ENCODE peak calls at places on chromosomes 13 and 19, in eight cellular contexts. H is adrenal gland, Y is uterus, I is endodermal cell, V is left ventricle myocardium inferior, S is IMR-90, Q is AG04450, R is AG10803. Z is an unnamed sample.
A peak's percentile ranks its signal among the peaks of the same experiment; 100 is the strongest.

GRCh38 chr19:42498387-42498786 is 29.9 kb downstream of the CEACAM1 start:
- DNase-seq in H (no peak), Y (no peak), I (no peak), V (no peak), S (no peak), Q (no peak), R (no peak), Z (no peak)

GRCh38 chr13:65825039-65825438 is 1405.1 kb downstream of the PCDH9 start:
- DNase-seq in H (no peak), Y (no peak), I (no peak), V (no peak), S (no peak), Q (no peak), R (no peak), Z (no peak)

GRCh38 chr19:17841810-17842662 is 5.7 kb downstream of the JAK3 start:
- DNase-seq in H (peak; percentile 77), Y (peak; percentile 76), I (peak; percentile 100), V (peak; percentile 72), S (peak; percentile 63), Q (no peak), R (peak; percentile 60), Z (no peak)

GRCh38 chr19:13042443-13043130 is 47.3 kb downstream of the NFIX start:
- DNase-seq in H (no peak), Y (no peak), I (no peak), V (no peak), S (peak; percentile 59), Q (no peak), R (peak; percentile 81), Z (no peak)

GRCh38 chr19:45153339-45154063 is 7.3 kb downstream of the NKPD1 start:
- DNase-seq in H (peak; percentile 67), Y (peak; percentile 42), I (peak; percentile 84), V (peak; percentile 46), S (peak; percentile 48), Q (no peak), R (peak; percentile 26), Z (no peak)

GRCh38 chr19:13363235-13363634 is 143.0 kb downstream of the CACNA1A start:
- DNase-seq in H (no peak), Y (no peak), I (no peak), V (no peak), S (no peak), Q (no peak), R (no peak), Z (no peak)

GRCh38 chr13:112012705-112013085 is 54.3 kb upstream of the SOX1 start:
- DNase-seq in H (no peak), Y (no peak), I (no peak), V (no peak), S (no peak), Q (no peak), R (no peak), Z (no peak)

GRCh38 chr19:13082192-13083007 is 20.3 kb downstream of the LYL1 start:
- DNase-seq in H (no peak), Y (peak; percentile 62), I (peak; percentile 85), V (no peak), S (peak; percentile 62), Q (no peak), R (peak; percentile 49), Z (no peak)

GRCh38 chr19:4889034-4889825 is 13.5 kb downstream of the ARRDC5 start:
- DNase-seq in H (no peak), Y (no peak), I (no peak), V (no peak), S (peak; percentile 83), Q (no peak), R (peak; percentile 46), Z (no peak)

GRCh38 chr13:30739646-30740642 is 4.6 kb downstream of the ALOX5AP start:
- DNase-seq in H (peak; percentile 22), Y (no peak), I (peak; percentile 73), V (no peak), S (peak; percentile 95), Q (peak; percentile 86), R (peak; percentile 55), Z (no peak)

GRCh38 chr13:113751491-113751890 is 7.5 kb upstream of the TMEM255B start:
- DNase-seq in H (no peak), Y (no peak), I (no peak), V (no peak), S (no peak), Q (no peak), R (no peak), Z (no peak)

GRCh38 chr19:1130801-1131717 is 27.3 kb downstream of the GPX4 start:
- DNase-seq in H (no peak), Y (no peak), I (no peak), V (no peak), S (no peak), Q (no peak), R (no peak), Z (no peak)

GRCh38 chr13:82566864-82567263 is 1315.4 kb downstream of the SLITRK1 start:
- DNase-seq in H (no peak), Y (no peak), I (no peak), V (no peak), S (no peak), Q (no peak), R (no peak), Z (no peak)

GRCh38 chr19:22545751-22546150 is 88.4 kb upstream of the ZNF492 start:
- DNase-seq in H (no peak), Y (peak; percentile 65), I (peak; percentile 80), V (peak; percentile 22), S (no peak), Q (no peak), R (no peak), Z (no peak)

GRCh38 chr13:90591260-90591926 is 756.1 kb upstream of the MIR17HG start:
- DNase-seq in H (no peak), Y (no peak), I (no peak), V (no peak), S (no peak), Q (no peak), R (no peak), Z (no peak)

GRCh38 chr13:98044301-98044700 is 90.8 kb downstream of the IPO5 start:
- DNase-seq in H (no peak), Y (no peak), I (peak; percentile 66), V (no peak), S (no peak), Q (no peak), R (no peak), Z (no peak)

GRCh38 chr19:4660181-4660791 is 9.9 kb downstream of the MYDGF start:
- DNase-seq in H (peak; percentile 32), Y (no peak), I (peak; percentile 92), V (no peak), S (no peak), Q (no peak), R (no peak), Z (no peak)

GRCh38 chr19:1435378-1435989 is 2.7 kb upstream of the RPS15 start:
- DNase-seq in H (no peak), Y (no peak), I (no peak), V (no peak), S (no peak), Q (no peak), R (no peak), Z (no peak)

GRCh38 chr19:8517551-8518442 is 3.8 kb upstream of the ZNF414 start:
- DNase-seq in H (peak; percentile 43), Y (no peak), I (no peak), V (no peak), S (no peak), Q (no peak), R (peak; percentile 84), Z (no peak)

GRCh38 chr13:99496322-99497142 is 4.7 kb upstream of the TM9SF2 start:
- DNase-seq in H (peak; percentile 77), Y (peak; percentile 65), I (no peak), V (peak; percentile 35), S (peak; percentile 15), Q (no peak), R (peak; percentile 91), Z (no peak)

DNA sequence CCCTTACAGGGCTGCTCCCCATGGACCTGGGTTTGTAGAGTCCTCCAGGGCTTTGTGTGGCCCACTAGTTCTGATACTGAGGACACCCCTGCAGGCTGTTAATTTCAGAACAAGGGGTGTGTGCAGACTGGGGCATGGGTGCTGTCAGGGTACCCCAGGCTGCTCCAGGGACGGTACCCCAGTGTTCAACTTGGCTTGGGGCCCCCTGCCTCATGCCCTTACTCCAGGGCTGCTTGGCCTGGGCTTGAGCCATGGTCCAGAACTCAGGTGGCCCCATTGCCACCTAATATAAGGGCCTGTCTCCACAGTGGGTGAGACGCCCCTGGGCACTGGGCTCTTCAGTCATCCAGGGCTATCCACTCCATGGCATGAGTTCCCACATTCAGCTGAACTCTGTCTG is 1417.6 kb downstream of the UQCRFS1 start:
- DNase-seq in H (no peak), Y (no peak), I (no peak), V (no peak), S (no peak), Q (no peak), R (no peak), Z (no peak)
- H3K4me3 ChIP-seq in H (no peak overlapping the region), Y (no peak overlapping the region), I (no peak overlapping the region), V (peak overlapping the region; percentile 89), S (no peak overlapping the region), Q (no peak overlapping the region), R (no peak overlapping the region), Z (peak overlapping the region; percentile 97)

GRCh38 chr19:10231624-10232228 is 595 bp upstream of the S1PR2 start:
- DNase-seq in H (no peak), Y (no peak), I (no peak), V (no peak), S (no peak), Q (no peak), R (no peak), Z (no peak)
- TF ChIP-seq CTCF in H (no peak), Y (no peak), I (no peak), V (no peak), S (no peak), Q (no peak), R (no peak), Z (no peak)

GRCh38 chr13:103510007-103510406 is 443.8 kb upstream of the SLC10A2 start:
- DNase-seq in H (no peak), Y (no peak), I (no peak), V (no peak), S (no peak), Q (no peak), R (no peak), Z (no peak)
- H3K4me3 ChIP-seq in H (no peak overlapping the region), Y (no peak overlapping the region), I (no peak overlapping the region), V (no peak overlapping the region), S (no peak overlapping the region), Q (no peak overlapping the region), R (no peak overlapping the region), Z (no peak overlapping the region)

DNA sequence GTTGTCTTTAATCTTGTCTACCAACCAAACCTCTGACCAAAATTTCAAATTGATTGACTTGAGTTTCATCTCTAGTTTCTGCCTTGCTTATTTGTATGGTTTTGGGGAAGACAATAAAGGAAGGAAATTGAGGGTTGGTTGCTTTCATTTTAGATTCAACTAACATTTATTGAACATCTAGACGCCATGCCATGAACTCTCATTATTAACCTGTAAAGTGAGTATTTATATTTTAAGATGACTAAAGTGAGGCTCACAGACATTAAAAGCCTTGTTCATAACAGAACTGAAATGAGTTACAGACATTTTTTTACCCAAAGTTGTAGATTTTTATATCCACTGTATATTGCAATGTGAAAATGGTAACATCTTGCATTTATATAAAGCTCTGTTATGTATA is 239.3 kb downstream of the LMO7 start:
- DNase-seq in H (no peak), Y (no peak), I (no peak), V (no peak), S (no peak), Q (no peak), R (no peak), Z (no peak)
- TF ChIP-seq CTCF in H (no peak), Y (no peak), I (no peak), V (no peak), S (no peak), Q (no peak), R (no peak), Z (no peak)

GRCh38 chr19:51341066-51341465 is 873 bp downstream of the VSIG10L start:
- DNase-seq in H (no peak), Y (no peak), I (peak; percentile 45), V (no peak), S (no peak), Q (no peak), R (no peak), Z (no peak)
- H3K4me3 ChIP-seq in H (no peak overlapping the region), Y (no peak overlapping the region), I (peak overlapping the region; percentile 80), V (no peak overlapping the region), S (no peak overlapping the region), Q (no peak overlapping the region), R (no peak overlapping the region), Z (no peak overlapping the region)